ENCODE peak calls at places on chromosomes 4 and X, in nine cellular contexts. One of them, this sample, is unnamed.
A peak's percentile ranks its signal among the peaks of the same experiment; 100 is the strongest.

GRCh38 chrX:24241822-24242648 is 71.8 kb downstream of the SUPT20HL2 start:
- DNase-seq in stomach: no peak
- DNase-seq in fibroblast of lung: peak; percentile 27
- DNase-seq in GM10248: peak; percentile 44
- DNase-seq in A549: peak; percentile 48
- DNase-seq in activated B cell treated with CpG ODN at 0.5 μM for 24 hours: no peak
- DNase-seq in AG10803: peak; percentile 18
- DNase-seq in GM20000: peak; percentile 15
- DNase-seq in nephron progenitor cell: peak; percentile 10
- DNase-seq in this sample: peak; percentile 5

GRCh38 chrX:102341867-102342266 is 94.9 kb downstream of the NXF2 start:
- DNase-seq in activated B cell treated with CpG ODN at 0.5 μM for 24 hours: no peak
- DNase-seq in stomach: no peak
- DNase-seq in A549: no peak
- DNase-seq in GM20000: no peak
- DNase-seq in nephron progenitor cell: no peak
- DNase-seq in fibroblast of lung: no peak
- DNase-seq in AG10803: no peak
- DNase-seq in GM10248: no peak
- DNase-seq in this sample: no peak

GRCh38 chr4:114727426-114727825 is 128.8 kb downstream of the UGT8 start:
- DNase-seq in GM20000: no peak
- DNase-seq in A549: no peak
- DNase-seq in stomach: no peak
- DNase-seq in fibroblast of lung: no peak
- DNase-seq in AG10803: no peak
- DNase-seq in nephron progenitor cell: no peak
- DNase-seq in activated B cell treated with CpG ODN at 0.5 μM for 24 hours: no peak
- DNase-seq in GM10248: no peak
- DNase-seq in this sample: no peak

GRCh38 chr4:125132281-125132680 is 182.5 kb upstream of the FAT4 start:
- DNase-seq in activated B cell treated with CpG ODN at 0.5 μM for 24 hours: no peak
- DNase-seq in stomach: no peak
- DNase-seq in fibroblast of lung: no peak
- DNase-seq in AG10803: peak; percentile 39
- DNase-seq in GM10248: no peak
- DNase-seq in nephron progenitor cell: no peak
- DNase-seq in A549: no peak
- DNase-seq in GM20000: no peak
- DNase-seq in this sample: no peak

GRCh38 chr4:137543198-137543597 is 10.9 kb upstream of the PCDH18 start:
- DNase-seq in activated B cell treated with CpG ODN at 0.5 μM for 24 hours: no peak
- DNase-seq in GM10248: no peak
- DNase-seq in fibroblast of lung: no peak
- DNase-seq in GM20000: no peak
- DNase-seq in AG10803: no peak
- DNase-seq in stomach: no peak
- DNase-seq in A549: no peak
- DNase-seq in nephron progenitor cell: no peak
- DNase-seq in this sample: no peak

GRCh38 chrX:9534686-9535085 is 69.8 kb downstream of the TBL1X start:
- DNase-seq in A549: no peak
- DNase-seq in activated B cell treated with CpG ODN at 0.5 μM for 24 hours: no peak
- DNase-seq in GM10248: no peak
- DNase-seq in AG10803: peak; percentile 73
- DNase-seq in GM20000: no peak
- DNase-seq in nephron progenitor cell: no peak
- DNase-seq in stomach: no peak
- DNase-seq in fibroblast of lung: peak; percentile 43
- DNase-seq in this sample: no peak

GRCh38 chrX:130778773-130779172 is 124.2 kb downstream of the ENOX2 start:
- DNase-seq in GM20000: no peak
- DNase-seq in nephron progenitor cell: no peak
- DNase-seq in AG10803: no peak
- DNase-seq in stomach: no peak
- DNase-seq in GM10248: no peak
- DNase-seq in A549: no peak
- DNase-seq in fibroblast of lung: peak; percentile 16
- DNase-seq in activated B cell treated with CpG ODN at 0.5 μM for 24 hours: no peak
- DNase-seq in this sample: no peak

GRCh38 chr4:2370597-2371320 is 47.7 kb downstream of the ZFYVE28 start:
- DNase-seq in activated B cell treated with CpG ODN at 0.5 μM for 24 hours: no peak
- DNase-seq in stomach: no peak
- DNase-seq in GM20000: no peak
- DNase-seq in GM10248: no peak
- DNase-seq in A549: no peak
- DNase-seq in AG10803: no peak
- DNase-seq in nephron progenitor cell: no peak
- DNase-seq in fibroblast of lung: no peak
- DNase-seq in this sample: no peak

GRCh38 chrX:28552882-28553829 is 34.1 kb upstream of the IL1RAPL1 start:
- DNase-seq in activated B cell treated with CpG ODN at 0.5 μM for 24 hours: no peak
- DNase-seq in fibroblast of lung: no peak
- DNase-seq in GM10248: no peak
- DNase-seq in stomach: no peak
- DNase-seq in AG10803: no peak
- DNase-seq in GM20000: no peak
- DNase-seq in A549: no peak
- DNase-seq in nephron progenitor cell: no peak
- DNase-seq in this sample: no peak

GRCh38 chr4:24988776-24989175 is 42.0 kb downstream of the LGI2 start:
- DNase-seq in stomach: no peak
- DNase-seq in activated B cell treated with CpG ODN at 0.5 μM for 24 hours: no peak
- DNase-seq in GM20000: peak; percentile 15
- DNase-seq in GM10248: peak; percentile 29
- DNase-seq in A549: peak; percentile 16
- DNase-seq in fibroblast of lung: peak; percentile 32
- DNase-seq in AG10803: peak; percentile 58
- DNase-seq in nephron progenitor cell: no peak
- DNase-seq in this sample: no peak

GRCh38 chr4:184268574-184269160 is 51.0 kb upstream of the ENPP6 start:
- DNase-seq in fibroblast of lung: no peak
- DNase-seq in A549: no peak
- DNase-seq in GM20000: no peak
- DNase-seq in nephron progenitor cell: no peak
- DNase-seq in stomach: no peak
- DNase-seq in activated B cell treated with CpG ODN at 0.5 μM for 24 hours: no peak
- DNase-seq in AG10803: no peak
- DNase-seq in GM10248: no peak
- DNase-seq in this sample: no peak
- TF ChIP-seq CTCF in fibroblast of lung: no peak
- TF ChIP-seq CTCF in A549: no peak
- TF ChIP-seq CTCF in GM20000: no peak
- TF ChIP-seq CTCF in nephron progenitor cell: no peak
- TF ChIP-seq CTCF in stomach: no peak
- TF ChIP-seq CTCF in activated B cell treated with CpG ODN at 0.5 μM for 24 hours: no peak
- TF ChIP-seq CTCF in AG10803: no peak
- TF ChIP-seq CTCF in GM10248: no peak
- TF ChIP-seq CTCF in this sample: no peak

GRCh38 chr4:89641367-89641687 is 195.6 kb downstream of the SNCA start:
- DNase-seq in A549: no peak
- DNase-seq in GM20000: no peak
- DNase-seq in fibroblast of lung: no peak
- DNase-seq in stomach: no peak
- DNase-seq in activated B cell treated with CpG ODN at 0.5 μM for 24 hours: no peak
- DNase-seq in AG10803: no peak
- DNase-seq in GM10248: no peak
- DNase-seq in nephron progenitor cell: no peak
- DNase-seq in this sample: no peak

GRCh38 chr4:89645512-89645911 is 191.4 kb downstream of the SNCA start:
- DNase-seq in nephron progenitor cell: no peak
- DNase-seq in A549: no peak
- DNase-seq in GM20000: no peak
- DNase-seq in fibroblast of lung: no peak
- DNase-seq in activated B cell treated with CpG ODN at 0.5 μM for 24 hours: no peak
- DNase-seq in AG10803: no peak
- DNase-seq in GM10248: no peak
- DNase-seq in stomach: no peak
- DNase-seq in this sample: no peak

GRCh38 chr4:89639395-89639794 is 197.6 kb downstream of the SNCA start:
- DNase-seq in nephron progenitor cell: no peak
- DNase-seq in fibroblast of lung: no peak
- DNase-seq in A549: no peak
- DNase-seq in stomach: no peak
- DNase-seq in activated B cell treated with CpG ODN at 0.5 μM for 24 hours: no peak
- DNase-seq in GM10248: no peak
- DNase-seq in AG10803: no peak
- DNase-seq in GM20000: no peak
- DNase-seq in this sample: no peak

DNA sequence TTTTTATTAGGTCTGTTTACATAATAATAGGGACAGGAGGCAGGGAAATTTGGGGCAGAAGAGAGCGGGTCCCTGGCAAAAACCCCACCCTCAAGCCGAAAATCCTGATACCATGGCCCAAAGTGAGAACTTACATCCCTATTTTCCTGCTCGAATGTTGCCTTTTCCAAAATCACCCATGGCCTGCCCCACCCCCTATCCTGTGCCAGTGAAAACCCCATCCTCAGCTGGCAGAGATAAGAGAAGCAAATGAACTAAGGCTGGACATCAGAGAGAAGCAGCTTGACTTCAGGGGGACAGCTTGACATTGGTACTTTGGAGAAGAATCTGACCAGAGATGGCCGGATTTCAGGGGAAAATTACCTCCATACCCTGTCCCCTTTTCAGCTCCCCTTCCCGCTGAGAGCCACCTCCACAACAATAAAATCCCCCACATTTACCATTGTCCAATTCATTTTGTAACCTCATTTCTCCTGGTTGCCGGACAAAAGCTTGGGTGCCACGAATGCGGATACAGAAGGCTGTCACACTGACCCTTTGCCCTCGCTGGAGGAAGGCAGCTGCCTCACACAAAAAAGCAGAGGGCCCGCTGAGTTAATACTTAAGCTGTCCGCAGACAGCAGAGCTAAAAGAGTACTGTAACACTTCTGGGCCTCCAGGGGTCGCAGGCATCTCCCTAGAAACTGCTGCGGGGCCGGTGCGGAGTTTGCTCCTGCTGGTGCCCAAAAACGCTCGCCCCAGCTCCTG is 196.2 kb downstream of the SNCA start:
- DNase-seq in AG10803: peak; percentile 56
- DNase-seq in activated B cell treated with CpG ODN at 0.5 μM for 24 hours: no peak
- DNase-seq in stomach: no peak
- DNase-seq in GM20000: no peak
- DNase-seq in GM10248: no peak
- DNase-seq in fibroblast of lung: peak; percentile 63
- DNase-seq in A549: peak; percentile 40
- DNase-seq in nephron progenitor cell: peak; percentile 74
- DNase-seq in this sample: peak; percentile 9
- TF ChIP-seq CTCF in AG10803: peak; percentile 73
- TF ChIP-seq CTCF in activated B cell treated with CpG ODN at 0.5 μM for 24 hours: no peak
- TF ChIP-seq CTCF in stomach: peak; percentile 25
- TF ChIP-seq CTCF in GM20000: no peak
- TF ChIP-seq CTCF in GM10248: no peak
- TF ChIP-seq CTCF in fibroblast of lung: peak; percentile 61
- TF ChIP-seq CTCF in A549: peak; percentile 39
- TF ChIP-seq CTCF in nephron progenitor cell: peak; percentile 68
- TF ChIP-seq CTCF in this sample: no peak

GRCh38 chr4:75005727-75006126 is 72.8 kb downstream of the PARM1 start:
- DNase-seq in GM10248: no peak
- DNase-seq in stomach: no peak
- DNase-seq in activated B cell treated with CpG ODN at 0.5 μM for 24 hours: no peak
- DNase-seq in nephron progenitor cell: no peak
- DNase-seq in A549: no peak
- DNase-seq in GM20000: no peak
- DNase-seq in AG10803: no peak
- DNase-seq in fibroblast of lung: no peak
- DNase-seq in this sample: no peak

GRCh38 chr4:75003979-75004378 is 71.1 kb downstream of the PARM1 start:
- DNase-seq in AG10803: no peak
- DNase-seq in GM10248: no peak
- DNase-seq in activated B cell treated with CpG ODN at 0.5 μM for 24 hours: no peak
- DNase-seq in nephron progenitor cell: no peak
- DNase-seq in A549: no peak
- DNase-seq in GM20000: no peak
- DNase-seq in stomach: no peak
- DNase-seq in fibroblast of lung: no peak
- DNase-seq in this sample: no peak

GRCh38 chr4:74999714-75000309 is 66.9 kb downstream of the PARM1 start:
- DNase-seq in GM10248: no peak
- DNase-seq in fibroblast of lung: no peak
- DNase-seq in A549: no peak
- DNase-seq in stomach: no peak
- DNase-seq in GM20000: no peak
- DNase-seq in AG10803: no peak
- DNase-seq in activated B cell treated with CpG ODN at 0.5 μM for 24 hours: no peak
- DNase-seq in nephron progenitor cell: no peak
- DNase-seq in this sample: no peak

GRCh38 chr4:75004755-75005668 is 72.1 kb downstream of the PARM1 start:
- DNase-seq in GM20000: no peak
- DNase-seq in fibroblast of lung: peak; percentile 3
- DNase-seq in activated B cell treated with CpG ODN at 0.5 μM for 24 hours: no peak
- DNase-seq in AG10803: no peak
- DNase-seq in GM10248: no peak
- DNase-seq in A549: no peak
- DNase-seq in nephron progenitor cell: no peak
- DNase-seq in stomach: peak; percentile 73
- DNase-seq in this sample: no peak

DNA sequence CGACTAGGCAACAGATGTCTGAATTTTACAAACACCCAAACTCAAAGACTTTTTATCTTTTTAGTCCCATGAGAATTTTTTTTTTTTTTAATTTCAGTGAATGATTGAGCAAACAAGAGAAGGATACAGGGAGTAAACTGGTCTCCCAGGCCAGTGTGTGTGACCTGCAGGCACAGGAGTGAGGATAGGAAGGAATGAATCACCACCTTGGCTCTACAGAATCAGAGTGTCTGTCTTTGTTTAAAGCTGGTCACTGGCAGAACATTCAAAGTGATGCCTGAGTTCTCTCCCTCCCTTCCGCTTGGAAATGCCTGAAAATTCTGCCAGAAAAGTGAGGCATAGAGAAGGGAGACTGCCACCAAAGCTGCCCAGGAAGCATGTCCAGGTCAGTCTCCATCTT is 69.5 kb downstream of the PARM1 start:
- DNase-seq in GM10248: no peak
- DNase-seq in nephron progenitor cell: no peak
- DNase-seq in fibroblast of lung: no peak
- DNase-seq in GM20000: no peak
- DNase-seq in A549: no peak
- DNase-seq in AG10803: no peak
- DNase-seq in stomach: no peak
- DNase-seq in activated B cell treated with CpG ODN at 0.5 μM for 24 hours: no peak
- DNase-seq in this sample: no peak
- TF ChIP-seq CTCF in GM10248: no peak
- TF ChIP-seq CTCF in nephron progenitor cell: no peak
- TF ChIP-seq CTCF in fibroblast of lung: no peak
- TF ChIP-seq CTCF in GM20000: no peak
- TF ChIP-seq CTCF in A549: no peak
- TF ChIP-seq CTCF in AG10803: no peak
- TF ChIP-seq CTCF in stomach: no peak
- TF ChIP-seq CTCF in activated B cell treated with CpG ODN at 0.5 μM for 24 hours: no peak
- TF ChIP-seq CTCF in this sample: no peak

GRCh38 chrX:104707572-104707971 is 141.6 kb downstream of the IL1RAPL2 start:
- DNase-seq in A549: no peak
- DNase-seq in fibroblast of lung: peak; percentile 9
- DNase-seq in GM20000: no peak
- DNase-seq in AG10803: no peak
- DNase-seq in GM10248: no peak
- DNase-seq in nephron progenitor cell: no peak
- DNase-seq in stomach: no peak
- DNase-seq in activated B cell treated with CpG ODN at 0.5 μM for 24 hours: no peak
- DNase-seq in this sample: no peak

GRCh38 chrX:104707042-104707441 is 141.0 kb downstream of the IL1RAPL2 start:
- DNase-seq in nephron progenitor cell: no peak
- DNase-seq in fibroblast of lung: no peak
- DNase-seq in GM10248: no peak
- DNase-seq in GM20000: no peak
- DNase-seq in stomach: no peak
- DNase-seq in activated B cell treated with CpG ODN at 0.5 μM for 24 hours: no peak
- DNase-seq in AG10803: no peak
- DNase-seq in A549: no peak
- DNase-seq in this sample: no peak

GRCh38 chrX:104712515-104712914 is 146.5 kb downstream of the IL1RAPL2 start:
- DNase-seq in stomach: no peak
- DNase-seq in nephron progenitor cell: no peak
- DNase-seq in activated B cell treated with CpG ODN at 0.5 μM for 24 hours: no peak
- DNase-seq in GM10248: no peak
- DNase-seq in GM20000: no peak
- DNase-seq in A549: no peak
- DNase-seq in fibroblast of lung: no peak
- DNase-seq in AG10803: no peak
- DNase-seq in this sample: no peak
- TF ChIP-seq CTCF in stomach: no peak
- TF ChIP-seq CTCF in nephron progenitor cell: no peak
- TF ChIP-seq CTCF in activated B cell treated with CpG ODN at 0.5 μM for 24 hours: no peak
- TF ChIP-seq CTCF in GM10248: no peak
- TF ChIP-seq CTCF in GM20000: no peak
- TF ChIP-seq CTCF in A549: no peak
- TF ChIP-seq CTCF in fibroblast of lung: no peak
- TF ChIP-seq CTCF in AG10803: no peak
- TF ChIP-seq CTCF in this sample: no peak

This sample was measured in activated CD8-positive, alpha-beta T cell treated with anti-CD3 and anti-CD28 coated beads for 36 hours.